ENCODE peak calls at places on chromosomes 13 and 19, in eight cellular contexts. Q is T-helper 9 cell, S is NCI-H1930, P is AG10803, B is NCI-H748 treated with DMSO at 0.1 percent for 48 hours, H is astrocyte of the spinal cord, U is small intestine, L is SIG-M5. V is an unnamed sample.

GRCh38 chr19:2477732-2478191 is 1.8 kb downstream of the GADD45B start:
- DNase-seq in Q (no peak), S (no peak), P (peak), B (no peak), H (peak), U (no peak), L (no peak), V (no peak)

GRCh38 chr13:30148171-30148754 is 159.1 kb downstream of the KATNAL1 start:
- DNase-seq in Q (peak), S (no peak), P (no peak), B (no peak), H (no peak), U (peak), L (no peak), V (no peak)

GRCh38 chr13:61774903-61775302 is 359.3 kb upstream of the PCDH20 start:
- DNase-seq in Q (no peak), S (no peak), P (no peak), B (no peak), H (no peak), U (no peak), L (no peak), V (no peak)

GRCh38 chr19:18205180-18205915 is 1.5 kb upstream of the RAB3A start:
- DNase-seq in Q (peak), S (peak), P (peak), B (no peak), H (peak), U (peak), L (no peak), V (peak)

GRCh38 chr19:35213678-35214632 is 14.6 kb downstream of the FAM187B start:
- DNase-seq in Q (peak), S (no peak), P (peak), B (peak), H (peak), U (peak), L (no peak), V (peak)

GRCh38 chr13:111623743-111624505 is 303.5 kb downstream of the TEX29 start:
- DNase-seq in Q (no peak), S (no peak), P (no peak), B (no peak), H (no peak), U (no peak), L (no peak), V (no peak)

GRCh38 chr13:45178349-45179142 is 22.3 kb downstream of the KCTD4 start:
- DNase-seq in Q (no peak), S (no peak), P (peak), B (no peak), H (peak), U (no peak), L (no peak), V (no peak)

GRCh38 chr13:97382276-97382675 is 51.7 kb upstream of the RAP2A start:
- DNase-seq in Q (no peak), S (no peak), P (no peak), B (no peak), H (no peak), U (no peak), L (no peak), V (no peak)

GRCh38 chr13:30892966-30893365 is 13.1 kb upstream of the MEDAG start:
- DNase-seq in Q (no peak), S (peak), P (peak), B (no peak), H (no peak), U (no peak), L (no peak), V (no peak)

GRCh38 chr19:12992729-12993128 is 2.5 kb upstream of the NFIX start:
- DNase-seq in Q (no peak), S (no peak), P (no peak), B (no peak), H (no peak), U (no peak), L (no peak), V (no peak)

GRCh38 chr13:33793726-33794125 is 24.2 kb upstream of the RFC3 start:
- DNase-seq in Q (no peak), S (peak), P (peak), B (no peak), H (no peak), U (no peak), L (no peak), V (no peak)

GRCh38 chr19:57620673-57621348 is 6.8 kb downstream of the ZNF134 start:
- DNase-seq in Q (no peak), S (peak), P (no peak), B (no peak), H (peak), U (no peak), L (no peak), V (no peak)

GRCh38 chr13:41107104-41107571 is 25.5 kb downstream of the KBTBD6 start:
- DNase-seq in Q (no peak), S (no peak), P (no peak), B (no peak), H (no peak), U (no peak), L (no peak), V (no peak)

GRCh38 chr19:2426661-2427322 is 594 bp downstream of the TIMM13 start:
- DNase-seq in Q (no peak), S (no peak), P (peak), B (no peak), H (no peak), U (peak), L (no peak), V (no peak)

GRCh38 chr19:2271516-2272103 is 10.4 kb downstream of the PEAK3 start:
- DNase-seq in Q (no peak), S (no peak), P (peak), B (no peak), H (peak), U (peak), L (no peak), V (no peak)

GRCh38 chr19:4015705-4016402 is 8.3 kb downstream of the PIAS4 start:
- DNase-seq in Q (no peak), S (no peak), P (no peak), B (no peak), H (no peak), U (no peak), L (no peak), V (no peak)

GRCh38 chr13:52053460-52053859 is 29.0 kb downstream of the UTP14C start:
- DNase-seq in Q (no peak), S (no peak), P (peak), B (no peak), H (no peak), U (no peak), L (no peak), V (no peak)

GRCh38 chr13:27035892-27036235 is 135.7 kb downstream of the USP12 start:
- DNase-seq in Q (no peak), S (no peak), P (no peak), B (no peak), H (peak), U (no peak), L (no peak), V (no peak)